ENCODE peak calls at places on chromosomes 7 and 10, in five cellular contexts. S is HCT116, E is HepG2, W is GM12878, G is SK-N-SH. C is an unnamed sample.

GRCh38 chr10:113520606-113521481 is 32.0 kb upstream of the HABP2 start:
- DNase-seq in S (peak), E (peak), W (no peak), G (peak), C (peak)

GRCh38 chr7:47371733-47372368 is 210.1 kb downstream of the TNS3 start:
- DNase-seq in S (no peak), E (no peak), W (no peak), G (peak), C (no peak)

GRCh38 chr10:103616705-103617361 is 123.3 kb downstream of the NEURL1 start:
- DNase-seq in S (no peak), E (no peak), W (no peak), G (no peak), C (no peak)

GRCh38 chr10:26486304-26486703 is 48.2 kb downstream of the APBB1IP start:
- DNase-seq in S (no peak), E (no peak), W (no peak), G (no peak), C (no peak)

GRCh38 chr7:114175140-114175539 is 239.5 kb upstream of the FOXP2 start:
- DNase-seq in S (no peak), E (no peak), W (no peak), G (no peak), C (no peak)

GRCh38 chr7:99000904-99001442 is 122.6 kb downstream of the TRRAP start:
- DNase-seq in S (no peak), E (no peak), W (no peak), G (no peak), C (no peak)

GRCh38 chr10:19658131-19658530 is 158.1 kb upstream of the PLXDC2 start:
- DNase-seq in S (no peak), E (no peak), W (no peak), G (no peak), C (no peak)

GRCh38 chr7:102944241-102944640 is 31.4 kb downstream of the LRRC17 start:
- DNase-seq in S (no peak), E (no peak), W (no peak), G (no peak), C (no peak)

GRCh38 chr7:48389977-48390376 is 218.7 kb downstream of the ABCA13 start:
- DNase-seq in S (no peak), E (no peak), W (no peak), G (no peak), C (peak)

GRCh38 chr10:68353537-68353936 is 20.8 kb upstream of the PBLD start:
- DNase-seq in S (no peak), E (no peak), W (no peak), G (no peak), C (no peak)

GRCh38 chr7:50379082-50379481 is 71.1 kb downstream of the FIGNL1 start:
- DNase-seq in S (no peak), E (peak), W (no peak), G (no peak), C (no peak)

GRCh38 chr10:31075434-31075833 is 43.8 kb upstream of the ZNF438 start:
- DNase-seq in S (no peak), E (no peak), W (no peak), G (no peak), C (no peak)

DNA sequence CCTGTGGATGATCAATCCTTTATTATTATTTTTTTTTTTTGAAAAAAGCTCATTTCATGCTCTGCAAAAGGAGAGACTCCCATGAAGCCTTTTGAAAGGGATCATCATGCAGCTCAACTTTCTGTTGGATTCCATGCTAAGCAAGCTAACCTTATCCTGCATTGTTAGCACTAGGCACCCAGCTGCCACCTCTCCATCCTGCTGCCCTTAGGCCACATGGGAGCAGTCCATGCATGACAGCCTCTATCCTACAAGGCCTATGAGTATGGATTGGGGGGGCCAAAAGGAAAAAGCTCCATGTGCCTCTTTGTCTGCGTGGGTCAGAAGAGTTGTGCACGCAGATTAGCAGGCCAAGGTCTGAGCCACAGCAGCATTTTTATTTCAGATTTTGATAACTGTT is 19.2 kb downstream of the SMNDC1 start:
- DNase-seq in S (no peak), E (no peak), W (no peak), G (no peak), C (no peak)
- TF ChIP-seq POLR2AphosphoS5 in S (peak), E (no peak), W (no peak), G (no peak), C (no peak)

GRCh38 chr10:652226-652625 is 37.2 kb downstream of the DIP2C start:
- DNase-seq in S (no peak), E (no peak), W (no peak), G (no peak), C (no peak)

GRCh38 chr10:653991-654646 is 35.3 kb downstream of the DIP2C start:
- DNase-seq in S (no peak), E (no peak), W (no peak), G (no peak), C (no peak)

GRCh38 chr10:656883-657282 is 32.6 kb downstream of the DIP2C start:
- DNase-seq in S (no peak), E (no peak), W (no peak), G (no peak), C (no peak)

GRCh38 chr10:654647-654996 is 34.8 kb downstream of the DIP2C start:
- DNase-seq in S (no peak), E (no peak), W (no peak), G (no peak), C (no peak)

DNA sequence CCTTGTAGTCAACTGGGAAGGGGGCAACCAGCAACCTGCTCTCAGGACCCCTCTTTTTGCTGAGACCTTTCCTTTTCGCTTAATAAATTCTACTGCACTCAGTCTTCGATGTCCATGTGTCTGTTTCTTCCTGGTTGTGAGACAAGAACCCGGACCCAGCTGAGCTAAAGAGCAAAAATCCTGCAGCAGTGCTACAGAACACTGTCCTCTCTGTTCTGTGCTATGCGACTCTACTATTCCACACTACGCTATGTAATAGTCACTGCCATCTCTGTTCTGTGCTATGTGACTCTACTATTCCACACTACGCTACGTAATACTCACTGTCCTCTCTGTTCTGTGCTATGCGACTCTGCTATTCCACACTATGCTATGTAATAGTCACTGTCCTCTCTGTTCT is 34.3 kb downstream of the DIP2C start:
- DNase-seq in S (no peak), E (no peak), W (no peak), G (no peak), C (no peak)
- TF ChIP-seq REST in S (no peak), E (no peak), W (no peak), G (no peak), C (no peak)

GRCh38 chr7:1369856-1370657 is 89.2 kb downstream of the MICALL2 start:
- DNase-seq in S (no peak), E (no peak), W (no peak), G (peak), C (no peak)
- TF ChIP-seq POLR2AphosphoS5 in S (no peak), E (no peak), W (no peak), G (no peak), C (no peak)

GRCh38 chr10:71235808-71236207 is 23.4 kb downstream of the UNC5B start:
- DNase-seq in S (no peak), E (no peak), W (no peak), G (no peak), C (no peak)

GRCh38 chr10:71234970-71235681 is 22.8 kb downstream of the UNC5B start:
- DNase-seq in S (no peak), E (no peak), W (no peak), G (peak), C (no peak)

GRCh38 chr10:71232089-71232998 is 20.0 kb downstream of the UNC5B start:
- DNase-seq in S (no peak), E (no peak), W (no peak), G (peak), C (no peak)

GRCh38 chr10:71233491-71233892 is 21.1 kb downstream of the UNC5B start:
- DNase-seq in S (no peak), E (no peak), W (no peak), G (peak), C (no peak)

GRCh38 chr10:71234017-71234894 is 21.9 kb downstream of the UNC5B start:
- DNase-seq in S (no peak), E (no peak), W (no peak), G (no peak), C (no peak)
- TF ChIP-seq REST in S (no peak), E (no peak), W (no peak), G (no peak), C (no peak)

DNA sequence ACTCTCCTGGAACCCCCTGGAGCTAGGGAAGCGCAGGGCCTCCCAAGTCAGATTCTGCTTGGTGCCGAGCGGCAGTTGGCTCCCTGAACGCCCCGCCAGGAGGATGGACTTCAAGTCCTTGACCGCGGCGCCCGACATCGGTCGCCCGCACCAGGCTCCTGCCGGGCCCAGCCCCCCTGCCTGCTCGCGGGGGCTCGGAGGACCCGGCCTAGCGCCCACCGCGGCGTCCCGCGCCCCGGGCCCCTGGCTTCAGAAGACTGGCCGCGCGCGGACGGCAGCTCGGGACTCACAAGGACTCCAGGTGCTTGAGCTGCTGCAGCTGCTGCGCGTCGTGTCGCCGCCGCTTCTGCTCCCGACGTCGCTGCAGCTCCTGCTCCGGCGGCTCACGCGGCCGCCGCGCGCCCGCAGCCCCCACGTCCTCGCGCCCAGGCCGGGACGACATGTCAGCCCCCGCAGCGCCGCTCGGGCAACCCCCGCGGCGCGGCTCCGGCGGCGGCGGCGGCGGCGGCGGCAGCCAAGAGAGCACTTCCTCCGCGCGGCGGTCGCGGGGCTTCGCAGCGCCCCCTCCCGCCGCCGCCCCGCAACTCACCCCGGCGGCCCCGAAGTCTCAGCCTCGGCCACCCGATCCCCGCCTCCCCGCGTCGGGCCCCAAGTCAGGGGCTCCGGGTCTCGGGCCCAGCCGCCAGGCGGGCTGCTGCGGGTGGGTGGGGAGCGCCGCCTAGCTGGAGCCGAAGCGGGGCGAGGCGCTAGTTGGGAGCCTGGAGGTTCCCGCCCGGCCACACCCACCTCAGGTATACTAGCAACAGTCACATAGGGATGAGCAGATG is at the start of gene RP9:
- DNase-seq in S (peak), E (peak), W (no peak), G (peak), C (no peak)
- TF ChIP-seq POLR2AphosphoS5 in S (peak), E (no peak), W (peak), G (peak), C (no peak)

DNA sequence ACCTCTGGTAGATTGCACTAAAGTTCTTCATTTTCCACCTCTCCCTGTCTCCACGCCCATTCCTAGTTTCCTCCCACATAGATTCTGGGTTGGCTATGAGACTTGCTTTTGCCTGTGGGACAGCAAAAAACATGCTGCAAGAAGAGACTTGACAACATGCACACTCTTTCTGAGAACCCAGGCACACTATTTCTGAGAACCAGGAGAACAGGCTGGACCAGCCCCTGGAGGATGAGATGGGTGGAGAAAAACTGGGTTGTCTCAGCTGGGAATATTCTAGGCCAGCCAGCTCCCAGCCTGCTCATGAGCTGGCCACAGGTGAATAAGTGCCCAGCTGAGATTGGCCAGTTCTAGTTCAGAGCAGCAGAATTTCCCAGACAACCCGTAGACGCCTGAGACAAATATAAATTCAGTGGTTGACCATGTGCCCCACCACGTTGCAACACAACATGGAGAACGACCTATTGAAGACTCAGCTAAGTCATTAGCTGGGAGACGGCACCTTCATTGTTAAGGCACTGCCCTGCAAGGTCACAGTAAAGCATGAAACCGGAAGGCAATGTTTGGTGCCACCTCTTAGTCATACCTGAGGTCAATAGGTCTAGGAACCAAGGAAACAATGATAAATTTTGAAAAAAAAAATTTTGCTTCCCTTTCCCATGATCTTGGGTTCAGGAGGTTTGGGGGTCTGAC is 92.7 kb upstream of the AKR1E2 start:
- DNase-seq in S (no peak), E (peak), W (no peak), G (no peak), C (no peak)
- TF ChIP-seq REST in S (no peak), E (no peak), W (no peak), G (no peak), C (no peak)

DNA sequence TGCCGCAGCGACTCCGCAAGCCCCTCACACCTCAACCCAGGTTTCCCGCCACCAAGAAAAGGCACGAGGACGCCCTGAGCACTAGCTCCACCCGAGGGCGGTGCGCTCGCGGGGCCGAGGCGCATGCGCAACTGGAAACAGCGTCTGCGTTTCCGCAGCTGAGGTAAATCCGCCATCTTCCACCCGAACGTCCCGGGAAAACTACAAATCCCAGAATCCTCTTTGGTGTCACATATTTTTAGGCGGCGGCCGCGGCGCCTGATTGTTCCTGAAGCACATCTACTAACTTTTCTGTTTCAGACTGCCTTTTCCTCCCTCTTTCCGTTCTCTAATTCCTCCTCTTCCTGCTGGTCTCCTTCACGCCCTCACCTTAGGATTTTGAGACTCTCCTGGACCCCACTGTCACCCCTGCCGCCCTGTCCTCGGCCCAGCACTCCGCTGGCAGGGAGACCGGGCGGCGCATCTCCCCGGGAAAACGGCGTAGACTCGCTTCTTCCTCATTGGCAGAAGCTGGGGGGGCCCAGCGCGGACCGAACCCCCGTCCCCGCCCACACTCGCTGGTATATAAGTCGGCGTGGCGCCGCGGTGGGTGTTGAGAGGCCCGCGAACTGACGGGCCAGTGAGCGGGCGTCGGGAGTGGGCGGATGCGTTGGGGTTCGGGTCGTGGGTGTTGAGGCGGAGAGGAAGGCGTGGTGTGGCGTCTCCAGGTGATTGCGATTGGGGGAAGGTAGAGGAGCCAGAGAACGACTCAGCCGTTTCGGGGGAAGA is at the start of gene ZCWPW1:
- DNase-seq in S (peak), E (peak), W (peak), G (peak), C (peak)
- TF ChIP-seq POLR2AphosphoS5 in S (peak), E (peak), W (peak), G (peak), C (peak)

C was measured in HL-60.